ENCODE peak calls at places on chromosome 20, in seven cellular contexts. O, V, X, B, P, M and C are unnamed samples.

GRCh38 chr20:51510961-51511360 is 31.6 kb downstream of the NFATC2 start:
- DNase-seq in O (no peak), P (no peak), M (no peak), X (no peak), V (no peak), B (no peak), C (no peak)

GRCh38 chr20:4809707-4810106 is 88.0 kb downstream of the PRND start:
- DNase-seq in P (no peak), O (no peak), B (no peak), X (no peak), M (no peak), V (no peak), C (peak)

GRCh38 chr20:43959079-43959919 is 44.6 kb downstream of the TOX2 start:
- DNase-seq in O (no peak), B (no peak), V (no peak), X (no peak), P (peak), M (no peak), C (peak)

GRCh38 chr20:19973920-19974620 is 43.1 kb upstream of the NAA20 start:
- DNase-seq in M (peak), P (peak), B (no peak), X (no peak), O (peak), V (peak), C (no peak)

GRCh38 chr20:37899105-37900045 is 3.6 kb upstream of the VSTM2L start:
- DNase-seq in O (no peak), X (no peak), M (no peak), B (no peak), P (no peak), V (no peak), C (no peak)

GRCh38 chr20:20410678-20411077 is 42.8 kb downstream of the INSM1 start:
- DNase-seq in M (peak), P (peak), X (peak), B (no peak), V (no peak), O (no peak), C (no peak)

GRCh38 chr20:24736131-24736843 is 212.8 kb upstream of the CST7 start:
- DNase-seq in X (no peak), M (no peak), B (no peak), V (no peak), P (no peak), O (no peak), C (no peak)

GRCh38 chr20:54212226-54212625 is 4.3 kb downstream of the PFDN4 start:
- DNase-seq in B (no peak), O (no peak), X (no peak), M (no peak), V (no peak), P (no peak), C (no peak)

GRCh38 chr20:52105045-52105572 is 86.5 kb downstream of the ZFP64 start:
- DNase-seq in M (no peak), V (no peak), B (no peak), X (peak), O (peak), P (peak), C (no peak)

GRCh38 chr20:4728121-4728520 is 6.4 kb downstream of the PRND start:
- DNase-seq in M (no peak), X (no peak), B (no peak), V (no peak), P (no peak), O (no peak), C (no peak)

DNA sequence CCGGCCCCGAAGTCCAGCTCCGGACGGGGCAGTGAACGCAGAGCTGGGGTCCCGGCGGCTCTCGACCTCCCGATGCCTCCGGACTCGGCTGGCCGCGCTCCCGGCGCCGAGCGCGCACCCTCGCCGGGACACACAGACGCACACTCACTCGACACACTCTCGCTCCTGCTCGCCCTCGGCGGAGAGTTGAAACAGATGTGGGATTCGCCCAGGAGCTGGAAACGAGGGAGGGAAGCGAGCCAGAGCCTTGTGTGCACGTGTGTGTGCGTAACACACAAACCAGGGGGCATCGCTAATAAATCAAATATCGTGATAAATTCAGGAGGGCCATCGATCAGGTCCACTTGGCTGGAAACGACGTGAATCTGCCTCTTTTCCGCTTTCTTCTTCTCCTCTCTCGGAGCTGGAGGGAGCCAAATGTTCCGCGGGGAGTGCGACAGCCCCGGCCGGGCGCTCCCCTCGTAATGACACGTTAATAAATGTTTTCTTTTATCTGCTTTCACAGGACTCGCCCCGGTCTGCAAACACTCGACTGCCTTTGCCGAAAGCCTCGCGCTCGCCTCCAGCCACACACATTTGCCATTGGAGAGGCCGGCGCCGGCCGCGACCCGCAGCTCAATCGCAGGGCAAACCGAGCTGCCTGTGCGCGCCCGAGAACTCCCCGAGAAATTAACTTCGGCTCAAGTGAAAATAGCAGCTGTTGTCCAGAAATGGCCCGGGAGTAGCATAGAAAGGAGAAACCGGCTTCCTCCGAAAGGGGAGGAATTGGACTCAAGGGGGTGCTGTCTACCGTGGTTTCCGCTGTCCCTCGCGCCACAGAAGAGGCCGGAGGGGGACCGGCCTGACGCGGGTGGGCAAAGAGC is 850 bp upstream of the SULF2 start:
- DNase-seq in B (no peak), V (peak), M (peak), X (peak), P (peak), O (peak), C (no peak)
- TF ChIP-seq CTCF in B (peak), V (peak), M (peak), X (peak), P (peak), O (peak), C (peak)

GRCh38 chr20:63741354-63741675 is 1.7 kb downstream of the SLC2A4RG start:
- DNase-seq in O (no peak), P (no peak), X (no peak), M (no peak), V (no peak), B (no peak), C (no peak)
- TF ChIP-seq POLR2AphosphoS5 in O (no peak), P (no peak), X (no peak), M (no peak), V (no peak), B (no peak), C (no peak)

GRCh38 chr20:18001131-18001921 is 32.5 kb downstream of the MGME1 start:
- DNase-seq in B (no peak), P (no peak), X (no peak), M (peak), O (peak), V (peak), C (no peak)
- H3K27ac ChIP-seq in B (no peak), P (no peak), X (no peak), M (no peak), O (peak), V (peak), C (no peak)

GRCh38 chr20:63216041-63216848 is at the start of gene YTHDF1:
- DNase-seq in P (peak), X (peak), B (peak), O (peak), V (peak), M (peak), C (peak)

GRCh38 chr20:63217706-63218105 is 1.8 kb upstream of the YTHDF1 start:
- DNase-seq in X (no peak), B (no peak), O (no peak), V (no peak), M (no peak), P (no peak), C (no peak)

GRCh38 chr20:63215101-63216040 is 560 bp downstream of the YTHDF1 start:
- DNase-seq in V (no peak), M (no peak), O (no peak), X (peak), B (no peak), P (peak), C (no peak)

GRCh38 chr20:63218701-63219446 is 2.9 kb upstream of the YTHDF1 start:
- DNase-seq in M (no peak), O (no peak), X (no peak), P (no peak), V (no peak), B (no peak), C (no peak)

GRCh38 chr20:63216849-63217471 is 1.0 kb upstream of the YTHDF1 start:
- DNase-seq in P (no peak), O (no peak), B (no peak), M (no peak), V (no peak), X (no peak), C (no peak)
- TF ChIP-seq CTCF in P (no peak), O (no peak), B (no peak), M (no peak), V (no peak), X (no peak), C (no peak)

GRCh38 chr20:36861875-36862801 is 13.8 kb upstream of the TLDC2 start:
- DNase-seq in M (peak), V (peak), X (peak), B (peak), P (peak), O (peak), C (peak)
- TF ChIP-seq POLR2AphosphoS5 in M (peak), V (peak), X (peak), B (peak), P (peak), O (peak), C (peak)

GRCh38 chr20:57948177-57948955 is 238.6 kb upstream of the PMEPA1 start:
- DNase-seq in O (no peak), P (no peak), V (no peak), X (no peak), B (no peak), M (no peak), C (no peak)

GRCh38 chr20:57947421-57948176 is 237.8 kb upstream of the PMEPA1 start:
- DNase-seq in X (no peak), P (no peak), O (no peak), B (no peak), M (no peak), V (no peak), C (no peak)

GRCh38 chr20:57943291-57943690 is 233.5 kb upstream of the PMEPA1 start:
- DNase-seq in B (no peak), O (no peak), V (no peak), X (no peak), P (no peak), M (no peak), C (no peak)

GRCh38 chr20:57944988-57945387 is 235.2 kb upstream of the PMEPA1 start:
- DNase-seq in V (no peak), B (no peak), M (no peak), P (no peak), O (no peak), X (no peak), C (no peak)

DNA sequence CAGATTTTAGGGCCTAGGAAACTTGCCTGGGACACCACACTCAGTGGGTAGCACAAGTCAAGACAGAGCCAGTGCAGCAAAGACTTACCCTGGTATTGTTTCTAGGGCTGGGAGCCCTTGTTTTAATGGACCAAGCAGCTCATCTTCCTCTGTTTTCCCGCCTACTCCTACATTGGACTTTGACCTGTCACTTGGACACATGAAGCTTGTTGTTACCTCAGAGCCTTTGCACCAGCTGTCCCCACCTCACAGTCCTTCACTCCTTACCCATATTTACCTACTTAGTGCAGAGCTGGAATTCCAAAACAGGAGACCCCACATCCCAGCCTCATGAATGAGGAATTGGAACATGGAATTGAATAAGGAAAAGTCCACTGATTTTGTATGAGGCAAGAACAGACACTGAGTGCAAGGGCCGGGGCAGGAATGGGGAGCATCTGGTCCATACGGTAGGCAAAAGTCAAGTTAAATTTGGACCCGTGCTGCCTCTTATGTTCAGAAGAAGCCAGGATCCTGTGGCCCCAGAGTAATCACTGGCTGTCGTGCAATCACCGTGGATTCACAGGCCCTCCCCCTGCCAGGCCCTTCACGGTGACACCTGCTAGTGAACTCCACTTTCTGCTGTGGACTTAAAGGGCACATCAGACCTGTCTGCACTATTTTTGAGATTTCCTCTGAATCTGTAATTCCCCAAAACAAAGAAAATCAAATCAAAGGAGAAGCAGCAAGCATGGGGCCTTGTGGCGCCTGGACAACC is 236.9 kb upstream of the PMEPA1 start:
- DNase-seq in X (no peak), V (no peak), M (no peak), P (no peak), O (no peak), B (no peak), C (no peak)
- H3K27ac ChIP-seq in X (peak), V (no peak), M (no peak), P (no peak), O (no peak), B (no peak), C (no peak)